ENCODE peak calls at places on chromosomes 4 and X, in nine cellular contexts. G, W, L, K, H, U, M, I and A are unnamed samples.

GRCh38 chr4:149164282-149164681 is 651.4 kb downstream of the IQCM start:
- DNase-seq in G (no peak), W (no peak), L (no peak), K (no peak), H (no peak), U (peak; percentile 3), M (no peak), I (no peak), A (no peak)

GRCh38 chr4:186946682-186947294 is 223.1 kb upstream of the FAT1 start:
- DNase-seq in G (no peak), W (no peak), L (no peak), K (no peak), H (no peak), U (no peak), M (no peak), I (no peak), A (no peak)

GRCh38 chr4:74262522-74262921 is 45.7 kb upstream of the EPGN start:
- DNase-seq in G (no peak), W (no peak), L (no peak), K (no peak), H (no peak), U (no peak), M (no peak), I (no peak), A (no peak)

GRCh38 chr4:3045500-3045850 is 28.9 kb downstream of the HTT-AS start:
- DNase-seq in G (peak; percentile 67), W (peak; percentile 84), L (no peak), K (peak; percentile 81), H (peak; percentile 38), U (peak; percentile 55), M (peak; percentile 83), I (peak; percentile 59), A (peak; percentile 35)

GRCh38 chr4:103757631-103758030 is 37.8 kb upstream of the TACR3 start:
- DNase-seq in G (no peak), W (no peak), L (no peak), K (no peak), H (no peak), U (no peak), M (no peak), I (no peak), A (no peak)

GRCh38 chr4:185695743-185696142 is 116.3 kb downstream of the SORBS2 start:
- DNase-seq in G (no peak), W (no peak), L (no peak), K (no peak), H (no peak), U (no peak), M (no peak), I (no peak), A (no peak)

GRCh38 chr4:12881945-12882589 is 602.1 kb downstream of the RAB28 start:
- DNase-seq in G (no peak), W (no peak), L (no peak), K (no peak), H (no peak), U (no peak), M (no peak), I (no peak), A (no peak)

GRCh38 chr4:153765836-153766235 is 6.0 kb upstream of the RNF175 start:
- DNase-seq in G (no peak), W (no peak), L (no peak), K (no peak), H (no peak), U (no peak), M (no peak), I (no peak), A (no peak)

GRCh38 chr4:165355900-165356300 is 22.9 kb upstream of the CPE start:
- DNase-seq in G (no peak), W (no peak), L (no peak), K (no peak), H (no peak), U (peak; percentile 63), M (no peak), I (no peak), A (no peak)

GRCh38 chr4:177442623-177443155 is 452 bp upstream of the AGA start:
- DNase-seq in G (no peak), W (no peak), L (peak; percentile 12), K (no peak), H (no peak), U (no peak), M (no peak), I (no peak), A (no peak)

GRCh38 chrX:115531818-115532403 is 29.1 kb upstream of the PLS3 start:
- DNase-seq in G (no peak), W (no peak), L (no peak), K (no peak), H (no peak), U (peak; percentile 58), M (no peak), I (no peak), A (no peak)

DNA sequence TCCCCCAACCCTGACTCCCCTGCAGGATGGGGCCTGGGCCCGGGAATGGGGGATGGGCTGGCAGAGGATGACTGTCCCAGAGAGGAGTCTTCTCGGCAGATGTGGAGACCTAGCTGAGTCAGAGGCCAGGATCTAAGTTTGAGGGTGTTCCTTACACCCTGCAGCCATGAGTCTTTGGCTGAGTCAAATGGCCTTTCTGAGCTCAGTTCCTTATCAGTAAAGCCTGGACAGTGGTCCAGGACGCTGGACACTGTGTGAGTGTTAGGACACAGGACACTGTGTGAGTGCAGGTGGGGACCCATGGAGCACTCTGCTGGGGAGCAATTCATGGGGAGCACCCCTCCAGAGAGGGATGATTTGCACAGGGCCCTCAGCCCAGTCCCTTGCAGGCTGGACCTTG is 5.0 kb downstream of the IL9R start:
- DNase-seq in G (no peak), W (no peak), L (no peak), K (no peak), H (no peak), U (no peak), M (no peak), I (no peak), A (no peak)
- H3K9me3 ChIP-seq in G (no peaks in the 10 kb centered on the region), W (no peaks in the 10 kb centered on the region), L (no peaks in the 10 kb centered on the region), K (no peaks in the 10 kb centered on the region), H (no peaks in the 10 kb centered on the region), U (no peaks in the 10 kb centered on the region), M (no peaks in the 10 kb centered on the region), I (no peaks in the 10 kb centered on the region), A (no peaks in the 10 kb centered on the region)

DNA sequence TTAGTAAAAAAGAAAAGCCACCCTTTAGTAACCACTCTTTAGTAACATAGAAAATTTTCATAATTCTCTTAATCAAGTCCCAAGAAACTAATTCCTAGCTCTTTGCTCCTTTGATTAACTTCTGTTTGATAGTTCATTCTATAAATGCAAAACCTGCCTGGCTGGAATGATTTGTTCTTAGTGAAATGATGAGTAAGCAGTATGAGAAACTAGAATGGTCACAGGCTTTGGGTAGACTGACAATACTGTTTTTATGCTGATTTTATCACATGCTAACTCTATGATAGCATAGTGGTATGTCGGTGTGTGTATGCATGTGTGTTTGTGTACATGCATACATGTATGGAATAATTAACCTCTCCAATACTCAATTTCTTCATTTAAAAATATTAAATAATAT is 81.2 kb downstream of the SYTL5 start:
- DNase-seq in G (no peak), W (no peak), L (no peak), K (no peak), H (no peak), U (no peak), M (no peak), I (no peak), A (no peak)
- H3K9me3 ChIP-seq in G (no peaks in the 10 kb centered on the region), W (no peaks in the 10 kb centered on the region), L (no peaks in the 10 kb centered on the region), K (no peaks in the 10 kb centered on the region), H (no peaks in the 10 kb centered on the region), U (no peaks in the 10 kb centered on the region), M (no peaks in the 10 kb centered on the region), I (no peaks in the 10 kb centered on the region), A (no peaks in the 10 kb centered on the region)

DNA sequence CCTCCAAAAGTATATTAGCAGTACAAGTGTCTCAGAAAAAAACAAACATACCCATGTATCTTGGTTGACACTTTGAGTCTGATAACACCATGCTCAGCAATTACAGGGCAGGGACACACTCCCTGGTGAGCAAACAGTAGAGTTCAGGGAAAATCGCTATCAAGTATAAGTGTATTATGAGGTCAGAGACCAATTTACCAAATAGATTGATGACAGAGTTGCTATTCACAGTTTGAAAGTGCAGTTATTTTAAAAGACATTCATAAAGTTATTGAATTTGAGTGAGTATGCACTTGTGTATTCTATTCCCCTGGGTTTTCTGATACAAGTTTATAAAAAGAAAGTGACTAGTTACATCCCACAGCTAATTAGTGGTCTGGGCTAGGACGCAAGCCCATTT is 10.2 kb upstream of the LONRF3 start:
- DNase-seq in G (no peak), W (no peak), L (no peak), K (no peak), H (no peak), U (no peak), M (no peak), I (no peak), A (no peak)
- H3K9me3 ChIP-seq in G (no peaks in the 10 kb centered on the region), W (no peaks in the 10 kb centered on the region), L (no peaks in the 10 kb centered on the region), K (no peaks in the 10 kb centered on the region), H (no peaks in the 10 kb centered on the region), U (no peaks in the 10 kb centered on the region), M (no peaks in the 10 kb centered on the region), I (no peaks in the 10 kb centered on the region), A (no peaks in the 10 kb centered on the region)

GRCh38 chr4:108891921-108892320 is 129.1 kb upstream of the ETNPPL start:
- DNase-seq in G (no peak), W (no peak), L (no peak), K (no peak), H (no peak), U (no peak), M (no peak), I (no peak), A (no peak)

GRCh38 chr4:108889696-108890475 is 127.0 kb upstream of the ETNPPL start:
- DNase-seq in G (no peak), W (no peak), L (no peak), K (no peak), H (no peak), U (no peak), M (no peak), I (no peak), A (no peak)

GRCh38 chr4:108890491-108890890 is 127.6 kb upstream of the ETNPPL start:
- DNase-seq in G (no peak), W (no peak), L (no peak), K (no peak), H (no peak), U (no peak), M (no peak), I (no peak), A (no peak)

DNA sequence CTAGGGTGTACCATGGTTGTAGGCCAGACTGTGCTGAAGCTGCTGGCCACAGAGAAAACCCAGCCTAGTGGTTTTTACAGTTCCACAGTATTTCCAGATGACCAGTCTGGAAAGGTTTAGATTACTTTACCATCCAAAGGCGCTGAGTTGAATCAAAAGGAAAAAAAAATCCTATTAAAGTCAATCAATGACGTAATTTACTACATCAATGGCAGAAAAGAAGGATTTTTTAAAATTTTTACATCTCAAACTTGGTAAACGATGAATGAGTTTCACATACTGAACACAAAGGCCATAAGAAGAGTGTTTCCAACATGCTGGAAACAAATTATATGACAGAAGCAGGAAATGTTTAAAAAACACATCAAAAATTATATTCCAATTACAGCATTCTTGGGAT is 130.6 kb upstream of the ETNPPL start:
- DNase-seq in G (no peak), W (no peak), L (no peak), K (no peak), H (no peak), U (no peak), M (no peak), I (no peak), A (no peak)
- H3K9me3 ChIP-seq in G (no peaks in the 10 kb centered on the region), W (no peaks in the 10 kb centered on the region), L (no peaks in the 10 kb centered on the region), K (no peaks in the 10 kb centered on the region), H (no peaks in the 10 kb centered on the region), U (no peaks in the 10 kb centered on the region), M (no peaks in the 10 kb centered on the region), I (no peaks in the 10 kb centered on the region), A (no peaks in the 10 kb centered on the region)

GRCh38 chrX:143581260-143581659 is 54.6 kb downstream of the SLITRK4 start:
- DNase-seq in G (no peak), W (no peak), L (no peak), K (no peak), H (no peak), U (no peak), M (no peak), I (no peak), A (no peak)
- H3K9me3 ChIP-seq in G (no peaks in the 10 kb centered on the region), W (no peaks in the 10 kb centered on the region), L (no peaks in the 10 kb centered on the region), K (no peaks in the 10 kb centered on the region), H (no peaks in the 10 kb centered on the region), U (no peaks in the 10 kb centered on the region), M (no peaks in the 10 kb centered on the region), I (no peaks in the 10 kb centered on the region), A (no peaks in the 10 kb centered on the region)